ENCODE peak calls at places on chromosomes 4 and X, in six cellular contexts. One of them, this sample, is unnamed.

GRCh38 chr4:80091688-80092087 is 18.7 kb upstream of the ANTXR2 start:
- DNase-seq in astrocyte of the spinal cord: no peak
- DNase-seq in HFF-Myc: no peak
- DNase-seq in AG04450: no peak
- DNase-seq in epithelial cell of esophagus: no peak
- DNase-seq in fibroblast of lung: no peak
- DNase-seq in this sample: no peak

GRCh38 chr4:48970471-48970921 is 15.6 kb upstream of the CWH43 start:
- DNase-seq in astrocyte of the spinal cord: peak
- DNase-seq in HFF-Myc: peak
- DNase-seq in AG04450: peak
- DNase-seq in epithelial cell of esophagus: peak
- DNase-seq in fibroblast of lung: peak
- DNase-seq in this sample: no peak

GRCh38 chrX:103254171-103254824 is 657 bp downstream of the TCEAL8 start:
- DNase-seq in astrocyte of the spinal cord: peak
- DNase-seq in HFF-Myc: peak
- DNase-seq in AG04450: no peak
- DNase-seq in epithelial cell of esophagus: peak
- DNase-seq in fibroblast of lung: peak
- DNase-seq in this sample: peak

GRCh38 chr4:102247041-102247440 is 98.2 kb downstream of the SLC39A8 start:
- DNase-seq in astrocyte of the spinal cord: peak
- DNase-seq in HFF-Myc: no peak
- DNase-seq in AG04450: no peak
- DNase-seq in epithelial cell of esophagus: peak
- DNase-seq in fibroblast of lung: peak
- DNase-seq in this sample: no peak

GRCh38 chr4:7192252-7193039 is at the start of gene SORCS2:
- DNase-seq in astrocyte of the spinal cord: peak
- DNase-seq in HFF-Myc: no peak
- DNase-seq in AG04450: no peak
- DNase-seq in epithelial cell of esophagus: peak
- DNase-seq in fibroblast of lung: peak
- DNase-seq in this sample: no peak

GRCh38 chrX:65643046-65643785 is 24.2 kb upstream of the MSN start:
- DNase-seq in astrocyte of the spinal cord: peak
- DNase-seq in HFF-Myc: no peak
- DNase-seq in AG04450: no peak
- DNase-seq in epithelial cell of esophagus: peak
- DNase-seq in fibroblast of lung: peak
- DNase-seq in this sample: no peak

GRCh38 chrX:18674417-18674787 is 2.5 kb upstream of the RS1 start:
- DNase-seq in astrocyte of the spinal cord: no peak
- DNase-seq in HFF-Myc: no peak
- DNase-seq in AG04450: no peak
- DNase-seq in epithelial cell of esophagus: no peak
- DNase-seq in fibroblast of lung: no peak
- DNase-seq in this sample: no peak

GRCh38 chr4:81504685-81505598 is 33.2 kb upstream of the RASGEF1B start:
- DNase-seq in astrocyte of the spinal cord: no peak
- DNase-seq in HFF-Myc: no peak
- DNase-seq in AG04450: no peak
- DNase-seq in epithelial cell of esophagus: no peak
- DNase-seq in fibroblast of lung: no peak
- DNase-seq in this sample: no peak

GRCh38 chr4:86307432-86307831 is 52.4 kb downstream of the MAPK10 start:
- DNase-seq in astrocyte of the spinal cord: peak
- DNase-seq in HFF-Myc: no peak
- DNase-seq in AG04450: no peak
- DNase-seq in epithelial cell of esophagus: peak
- DNase-seq in fibroblast of lung: peak
- DNase-seq in this sample: no peak

GRCh38 chr4:85147481-85148076 is 181.1 kb upstream of the WDFY3 start:
- DNase-seq in astrocyte of the spinal cord: peak
- DNase-seq in HFF-Myc: peak
- DNase-seq in AG04450: peak
- DNase-seq in epithelial cell of esophagus: peak
- DNase-seq in fibroblast of lung: peak
- DNase-seq in this sample: no peak

GRCh38 chr4:145957307-145957706 is 18.7 kb upstream of the ZNF827 start:
- DNase-seq in astrocyte of the spinal cord: no peak
- DNase-seq in HFF-Myc: no peak
- DNase-seq in AG04450: no peak
- DNase-seq in epithelial cell of esophagus: no peak
- DNase-seq in fibroblast of lung: no peak
- DNase-seq in this sample: no peak

GRCh38 chrX:9804444-9804843 is 18.2 kb downstream of the SHROOM2 start:
- DNase-seq in astrocyte of the spinal cord: no peak
- DNase-seq in HFF-Myc: no peak
- DNase-seq in AG04450: no peak
- DNase-seq in epithelial cell of esophagus: no peak
- DNase-seq in fibroblast of lung: no peak
- DNase-seq in this sample: no peak

GRCh38 chr4:4675636-4676035 is 133.8 kb upstream of the STX18 start:
- DNase-seq in astrocyte of the spinal cord: no peak
- DNase-seq in HFF-Myc: no peak
- DNase-seq in AG04450: no peak
- DNase-seq in epithelial cell of esophagus: no peak
- DNase-seq in fibroblast of lung: no peak
- DNase-seq in this sample: no peak

GRCh38 chr4:108465886-108466491 is 154.4 kb upstream of the RPL34 start:
- DNase-seq in astrocyte of the spinal cord: peak
- DNase-seq in HFF-Myc: no peak
- DNase-seq in AG04450: no peak
- DNase-seq in epithelial cell of esophagus: no peak
- DNase-seq in fibroblast of lung: peak
- DNase-seq in this sample: peak
- H3K4me3 ChIP-seq in astrocyte of the spinal cord: no peak
- H3K4me3 ChIP-seq in HFF-Myc: no peak
- H3K4me3 ChIP-seq in AG04450: no peak
- H3K4me3 ChIP-seq in epithelial cell of esophagus: no peak
- H3K4me3 ChIP-seq in fibroblast of lung: peak
- H3K4me3 ChIP-seq in this sample: no peak

GRCh38 chr4:111984169-111984873 is 160.9 kb upstream of the FAM241A start:
- DNase-seq in astrocyte of the spinal cord: no peak
- DNase-seq in HFF-Myc: no peak
- DNase-seq in AG04450: no peak
- DNase-seq in epithelial cell of esophagus: no peak
- DNase-seq in fibroblast of lung: no peak
- DNase-seq in this sample: no peak
- TF ChIP-seq CTCF in astrocyte of the spinal cord: no peak
- TF ChIP-seq CTCF in HFF-Myc: no peak
- TF ChIP-seq CTCF in AG04450: no peak
- TF ChIP-seq CTCF in epithelial cell of esophagus: no peak
- TF ChIP-seq CTCF in fibroblast of lung: no peak
- TF ChIP-seq CTCF in this sample: no peak

GRCh38 chrX:77070108-77070918 is 376.9 kb upstream of the FGF16 start:
- DNase-seq in astrocyte of the spinal cord: no peak
- DNase-seq in HFF-Myc: no peak
- DNase-seq in AG04450: no peak
- DNase-seq in epithelial cell of esophagus: no peak
- DNase-seq in fibroblast of lung: no peak
- DNase-seq in this sample: no peak
- H3K4me3 ChIP-seq in astrocyte of the spinal cord: no peak
- H3K4me3 ChIP-seq in HFF-Myc: no peak
- H3K4me3 ChIP-seq in AG04450: no peak
- H3K4me3 ChIP-seq in epithelial cell of esophagus: no peak
- H3K4me3 ChIP-seq in fibroblast of lung: no peak
- H3K4me3 ChIP-seq in this sample: no peak

GRCh38 chr4:150078041-150078995 is at the start of gene DCLK2:
- DNase-seq in astrocyte of the spinal cord: peak
- DNase-seq in HFF-Myc: no peak
- DNase-seq in AG04450: peak
- DNase-seq in epithelial cell of esophagus: peak
- DNase-seq in fibroblast of lung: peak
- DNase-seq in this sample: peak

GRCh38 chr4:150080875-150081274 is 2.6 kb downstream of the DCLK2 start:
- DNase-seq in astrocyte of the spinal cord: peak
- DNase-seq in HFF-Myc: no peak
- DNase-seq in AG04450: no peak
- DNase-seq in epithelial cell of esophagus: no peak
- DNase-seq in fibroblast of lung: no peak
- DNase-seq in this sample: no peak

GRCh38 chr4:150080335-150080734 is 2.1 kb downstream of the DCLK2 start:
- DNase-seq in astrocyte of the spinal cord: peak
- DNase-seq in HFF-Myc: peak
- DNase-seq in AG04450: no peak
- DNase-seq in epithelial cell of esophagus: no peak
- DNase-seq in fibroblast of lung: peak
- DNase-seq in this sample: no peak

GRCh38 chr4:150082241-150082640 is 4.0 kb downstream of the DCLK2 start:
- DNase-seq in astrocyte of the spinal cord: no peak
- DNase-seq in HFF-Myc: no peak
- DNase-seq in AG04450: no peak
- DNase-seq in epithelial cell of esophagus: no peak
- DNase-seq in fibroblast of lung: no peak
- DNase-seq in this sample: no peak

GRCh38 chr4:150078996-150079581 is 844 bp downstream of the DCLK2 start:
- DNase-seq in astrocyte of the spinal cord: peak
- DNase-seq in HFF-Myc: no peak
- DNase-seq in AG04450: no peak
- DNase-seq in epithelial cell of esophagus: peak
- DNase-seq in fibroblast of lung: peak
- DNase-seq in this sample: no peak
- TF ChIP-seq CTCF in astrocyte of the spinal cord: no peak
- TF ChIP-seq CTCF in HFF-Myc: no peak
- TF ChIP-seq CTCF in AG04450: no peak
- TF ChIP-seq CTCF in epithelial cell of esophagus: no peak
- TF ChIP-seq CTCF in fibroblast of lung: no peak
- TF ChIP-seq CTCF in this sample: peak

GRCh38 chrX:3548743-3549441 is 164.6 kb downstream of the PRKX start:
- DNase-seq in astrocyte of the spinal cord: peak
- DNase-seq in HFF-Myc: no peak
- DNase-seq in AG04450: peak
- DNase-seq in epithelial cell of esophagus: peak
- DNase-seq in fibroblast of lung: peak
- DNase-seq in this sample: peak
- H3K4me3 ChIP-seq in astrocyte of the spinal cord: peak
- H3K4me3 ChIP-seq in HFF-Myc: peak
- H3K4me3 ChIP-seq in AG04450: peak
- H3K4me3 ChIP-seq in epithelial cell of esophagus: no peak
- H3K4me3 ChIP-seq in fibroblast of lung: peak
- H3K4me3 ChIP-seq in this sample: no peak

GRCh38 chr4:5708171-5708828 is at the start of gene EVC2:
- DNase-seq in astrocyte of the spinal cord: peak
- DNase-seq in HFF-Myc: no peak
- DNase-seq in AG04450: no peak
- DNase-seq in epithelial cell of esophagus: peak
- DNase-seq in fibroblast of lung: peak
- DNase-seq in this sample: no peak
- TF ChIP-seq CTCF in astrocyte of the spinal cord: no peak
- TF ChIP-seq CTCF in HFF-Myc: no peak
- TF ChIP-seq CTCF in AG04450: peak
- TF ChIP-seq CTCF in epithelial cell of esophagus: no peak
- TF ChIP-seq CTCF in fibroblast of lung: no peak
- TF ChIP-seq CTCF in this sample: no peak

GRCh38 chr4:150582101-150582565 is at the start of gene MAB21L2:
- DNase-seq in astrocyte of the spinal cord: peak
- DNase-seq in HFF-Myc: no peak
- DNase-seq in AG04450: no peak
- DNase-seq in epithelial cell of esophagus: no peak
- DNase-seq in fibroblast of lung: peak
- DNase-seq in this sample: no peak

GRCh38 chr4:150584198-150584593 is 2.2 kb downstream of the MAB21L2 start:
- DNase-seq in astrocyte of the spinal cord: no peak
- DNase-seq in HFF-Myc: no peak
- DNase-seq in AG04450: no peak
- DNase-seq in epithelial cell of esophagus: no peak
- DNase-seq in fibroblast of lung: no peak
- DNase-seq in this sample: no peak

GRCh38 chr4:150581611-150582010 is 340 bp upstream of the MAB21L2 start:
- DNase-seq in astrocyte of the spinal cord: peak
- DNase-seq in HFF-Myc: no peak
- DNase-seq in AG04450: peak
- DNase-seq in epithelial cell of esophagus: no peak
- DNase-seq in fibroblast of lung: peak
- DNase-seq in this sample: peak

GRCh38 chr4:150582881-150583286 is 933 bp downstream of the MAB21L2 start:
- DNase-seq in astrocyte of the spinal cord: peak
- DNase-seq in HFF-Myc: no peak
- DNase-seq in AG04450: no peak
- DNase-seq in epithelial cell of esophagus: no peak
- DNase-seq in fibroblast of lung: peak
- DNase-seq in this sample: no peak

GRCh38 chr4:150583287-150584197 is 1.6 kb downstream of the MAB21L2 start:
- DNase-seq in astrocyte of the spinal cord: peak
- DNase-seq in HFF-Myc: no peak
- DNase-seq in AG04450: no peak
- DNase-seq in epithelial cell of esophagus: no peak
- DNase-seq in fibroblast of lung: peak
- DNase-seq in this sample: no peak
- H3K4me3 ChIP-seq in astrocyte of the spinal cord: peak
- H3K4me3 ChIP-seq in HFF-Myc: peak
- H3K4me3 ChIP-seq in AG04450: peak
- H3K4me3 ChIP-seq in epithelial cell of esophagus: no peak
- H3K4me3 ChIP-seq in fibroblast of lung: peak
- H3K4me3 ChIP-seq in this sample: peak

DNA sequence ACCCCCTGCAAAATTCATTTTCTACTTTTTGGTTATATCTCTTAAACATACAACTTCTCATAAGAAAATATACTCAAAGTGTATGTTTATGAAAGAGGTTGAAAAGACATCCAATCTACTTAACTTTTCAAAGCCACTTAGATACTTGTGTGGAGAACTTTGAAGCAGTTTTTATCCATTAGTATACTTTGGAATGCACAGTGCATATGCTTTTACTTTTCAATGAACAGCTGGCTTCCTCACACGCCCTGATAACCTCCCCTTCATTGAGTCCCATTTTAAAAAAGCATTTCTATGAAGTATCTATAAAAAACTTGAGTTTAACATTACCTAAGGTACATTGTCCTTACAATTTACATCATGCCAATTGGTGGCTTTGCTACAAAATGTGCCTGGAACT is 73.8 kb downstream of the VEGFC start:
- DNase-seq in astrocyte of the spinal cord: no peak
- DNase-seq in HFF-Myc: no peak
- DNase-seq in AG04450: no peak
- DNase-seq in epithelial cell of esophagus: no peak
- DNase-seq in fibroblast of lung: no peak
- DNase-seq in this sample: no peak
- TF ChIP-seq CTCF in astrocyte of the spinal cord: no peak
- TF ChIP-seq CTCF in HFF-Myc: no peak
- TF ChIP-seq CTCF in AG04450: no peak
- TF ChIP-seq CTCF in epithelial cell of esophagus: no peak
- TF ChIP-seq CTCF in fibroblast of lung: no peak
- TF ChIP-seq CTCF in this sample: no peak

DNA sequence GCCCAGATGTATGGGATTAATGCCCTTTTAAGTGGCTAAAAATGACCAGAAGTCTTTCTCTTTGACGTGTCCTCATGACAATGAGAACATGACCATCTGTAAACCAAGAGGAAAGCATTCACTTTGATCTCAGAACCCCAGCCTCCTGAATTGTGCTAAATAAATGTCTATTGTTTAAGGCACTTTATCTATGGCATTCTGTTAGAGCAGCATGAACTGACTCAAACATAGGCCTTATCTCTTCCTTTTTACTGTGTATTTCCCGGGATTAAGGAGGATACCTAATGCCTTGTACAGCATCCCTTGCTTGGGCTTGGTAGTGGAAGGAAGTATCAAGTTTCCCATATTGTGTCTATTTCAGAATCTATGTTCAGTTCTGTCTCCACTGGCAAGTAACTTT is 47.2 kb upstream of the HS3ST1 start:
- DNase-seq in astrocyte of the spinal cord: no peak
- DNase-seq in HFF-Myc: no peak
- DNase-seq in AG04450: no peak
- DNase-seq in epithelial cell of esophagus: no peak
- DNase-seq in fibroblast of lung: no peak
- DNase-seq in this sample: no peak
- H3K4me3 ChIP-seq in astrocyte of the spinal cord: no peak
- H3K4me3 ChIP-seq in HFF-Myc: no peak
- H3K4me3 ChIP-seq in AG04450: no peak
- H3K4me3 ChIP-seq in epithelial cell of esophagus: no peak
- H3K4me3 ChIP-seq in fibroblast of lung: no peak
- H3K4me3 ChIP-seq in this sample: no peak